ENCODE peak calls at places on chromosomes 6 and 20, in six cellular contexts. Z is cardiac muscle cell; U is aorta; L is naive thymus-derived CD4-positive, alpha-beta T cell; X is body of pancreas; I is heart left ventricle. K is an unnamed sample.

GRCh38 chr6:18323935-18324707 is 59.8 kb upstream of the DEK start:
- DNase-seq in U (no peak), I (no peak), X (peak; percentile 19), L (no peak), Z (peak; percentile 72), K (no peak)

GRCh38 chr20:33647603-33648395 is 14.3 kb upstream of the C20orf144 start:
- DNase-seq in I (no peak), X (no peak), Z (no peak), L (no peak), U (no peak), K (no peak)

GRCh38 chr6:146169872-146170271 is 141.0 kb downstream of the GRM1 start:
- DNase-seq in U (no peak), X (no peak), Z (no peak), I (no peak), L (no peak), K (no peak)

GRCh38 chr20:33443006-33443511 is 504 bp downstream of the SNTA1 start:
- DNase-seq in L (no peak), Z (peak; percentile 70), X (peak; percentile 43), U (peak; percentile 84), I (peak; percentile 32), K (peak; percentile 61)

GRCh38 chr6:116370717-116371383 is at the start of gene DSE:
- DNase-seq in U (peak; percentile 96), L (peak; percentile 41), X (peak; percentile 54), Z (peak; percentile 77), I (peak; percentile 86), K (peak; percentile 86)

GRCh38 chr20:58514321-58515239 is 619 bp downstream of the APCDD1L start:
- DNase-seq in U (no peak), L (no peak), X (no peak), I (no peak), Z (peak; percentile 12), K (no peak)

GRCh38 chr20:59242714-59243626 is 57.4 kb upstream of the EDN3 start:
- DNase-seq in I (no peak), X (no peak), L (no peak), U (no peak), Z (no peak), K (no peak)

GRCh38 chr6:87472525-87473418 is at the start of gene SLC35A1:
- DNase-seq in L (peak; percentile 86), I (peak; percentile 90), Z (peak; percentile 83), X (peak; percentile 78), U (peak; percentile 96), K (peak; percentile 91)

GRCh38 chr6:149830731-149831379 is 33.3 kb downstream of the LRP11 start:
- DNase-seq in I (no peak), Z (no peak), X (no peak), U (no peak), L (no peak), K (no peak)

GRCh38 chr6:149834513-149835481 is 29.4 kb downstream of the LRP11 start:
- DNase-seq in L (peak; percentile 50), Z (peak; percentile 62), X (peak; percentile 57), U (no peak), I (peak; percentile 36), K (no peak)

GRCh38 chr6:149833651-149834050 is 30.5 kb downstream of the LRP11 start:
- DNase-seq in X (no peak), I (no peak), U (no peak), Z (no peak), L (no peak), K (no peak)

GRCh38 chr6:149831380-149831820 is 32.8 kb downstream of the LRP11 start:
- DNase-seq in I (no peak), U (no peak), L (no peak), X (no peak), Z (no peak), K (no peak)
- H3K4me3 ChIP-seq in I (no peak overlapping the region), U (no peak overlapping the region), L (no peak overlapping the region), X (no peak overlapping the region), Z (no peak overlapping the region), K (no peak overlapping the region)

DNA sequence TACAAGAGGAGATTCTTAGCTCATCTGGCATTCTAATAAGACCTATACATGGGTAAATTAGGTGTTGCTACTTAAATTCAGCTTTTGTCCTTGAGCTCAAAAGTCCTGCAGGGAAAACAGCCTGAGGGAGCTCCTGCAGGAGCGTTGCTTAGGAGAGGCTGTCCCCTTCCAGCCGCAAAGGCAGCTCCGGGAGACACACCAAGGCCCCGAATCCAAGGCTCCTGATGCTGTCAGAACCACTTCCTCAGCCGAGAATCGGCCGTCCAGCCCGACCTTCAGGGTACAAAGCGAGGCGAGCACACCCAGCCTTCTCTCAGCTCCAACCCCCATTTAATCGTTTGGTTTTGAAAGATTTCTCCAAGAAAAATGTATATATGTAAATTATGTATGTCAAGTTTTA is 87.0 kb downstream of the DACT2 start:
- DNase-seq in Z (no peak), I (no peak), L (no peak), U (no peak), X (no peak), K (no peak)
- H3K27ac ChIP-seq in Z (no peak overlapping the region), I (no peak overlapping the region), L (no peak overlapping the region), U (no peak overlapping the region), X (no peak overlapping the region), K (no peak overlapping the region)

DNA sequence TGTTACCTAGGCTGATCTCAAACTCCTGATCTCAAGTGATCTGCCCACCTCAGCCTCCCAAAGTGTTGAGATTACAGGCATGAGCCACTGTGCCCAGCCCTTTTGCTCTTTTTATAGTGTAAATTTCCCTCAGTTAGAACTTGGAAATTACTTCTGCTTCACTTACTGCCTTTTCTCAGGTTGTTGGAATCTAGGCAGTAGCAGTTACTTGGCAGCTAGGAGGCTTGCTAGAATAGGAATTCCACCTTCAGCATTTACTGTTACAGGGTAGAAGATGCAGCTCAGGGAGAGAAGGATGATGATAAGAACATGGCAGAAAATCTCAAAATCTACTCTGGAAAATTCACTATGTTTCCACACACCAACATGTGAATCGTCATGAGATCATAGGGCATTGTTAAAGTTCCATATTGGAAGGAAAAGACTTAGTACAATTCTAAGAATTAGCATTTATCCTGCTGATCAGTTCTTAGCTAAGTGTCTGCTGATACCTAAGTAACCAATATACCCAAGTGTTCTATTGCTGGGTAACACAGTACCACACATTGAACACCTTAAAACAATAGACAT is 182.2 kb downstream of the SLC16A10 start:
- DNase-seq in U (no peak), Z (no peak), L (no peak), X (no peak), I (no peak), K (no peak)
- H3K4me3 ChIP-seq in U (no peak overlapping the region), Z (no peak overlapping the region), L (no peak overlapping the region), X (no peak overlapping the region), I (no peak overlapping the region), K (no peak overlapping the region)

DNA sequence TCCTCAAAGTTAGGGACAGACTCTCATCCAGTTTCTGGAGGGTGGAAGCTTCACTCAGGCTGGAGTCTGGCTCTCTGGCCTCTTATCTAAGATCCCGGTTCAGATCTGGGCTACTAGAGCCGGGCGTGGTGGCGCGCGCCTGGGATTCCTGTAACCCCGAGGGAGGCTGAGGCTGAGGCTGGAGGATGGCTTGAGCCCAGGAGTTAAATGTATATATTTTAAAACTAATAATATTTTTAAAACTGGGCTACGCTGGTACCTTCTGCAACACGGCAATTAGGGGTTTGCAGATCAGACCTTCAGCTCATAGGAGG is 710 bp upstream of the ZNF343 start:
- DNase-seq in I (no peak), Z (no peak), X (no peak), L (no peak), U (no peak), K (no peak)
- H3K27ac ChIP-seq in I (peak overlapping the region; percentile 90), Z (peak overlapping the region; percentile 95), X (peak overlapping the region; percentile 83), L (peak overlapping the region; percentile 84), U (no peak overlapping the region), K (peak overlapping the region; percentile 89)

DNA sequence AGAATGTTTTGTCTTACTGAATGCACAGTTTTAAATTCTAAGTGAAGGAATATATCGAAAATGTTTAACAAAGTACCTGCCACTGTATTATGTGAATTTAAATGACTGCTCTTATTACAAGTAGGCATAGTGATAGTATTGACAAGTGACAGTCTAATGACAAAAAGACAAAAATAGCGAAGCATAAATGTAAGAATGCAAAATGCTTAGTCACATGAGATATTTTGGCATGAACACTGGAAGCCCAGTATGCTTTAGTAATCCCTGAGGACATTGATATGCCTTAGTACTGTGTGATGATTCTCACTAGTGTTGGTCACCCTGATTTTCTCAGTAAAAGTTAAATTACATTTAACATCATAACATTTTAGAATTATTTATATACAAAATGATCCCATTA is 153.5 kb downstream of the EYA4 start:
- DNase-seq in I (no peak), L (no peak), X (no peak), Z (no peak), U (no peak), K (no peak)
- H3K4me3 ChIP-seq in I (no peak overlapping the region), L (no peak overlapping the region), X (no peak overlapping the region), Z (no peak overlapping the region), U (no peak overlapping the region), K (no peak overlapping the region)

GRCh38 chr6:81570673-81571072 is 181.8 kb downstream of the TENT5A start:
- DNase-seq in I (no peak), X (no peak), U (no peak), L (no peak), Z (peak; percentile 49), K (no peak)

GRCh38 chr6:81575446-81575845 is 177.0 kb downstream of the TENT5A start:
- DNase-seq in U (no peak), Z (no peak), I (no peak), L (no peak), X (no peak), K (no peak)

GRCh38 chr6:81568973-81569372 is 183.5 kb downstream of the TENT5A start:
- DNase-seq in Z (no peak), X (no peak), L (no peak), I (no peak), U (no peak), K (no peak)

DNA sequence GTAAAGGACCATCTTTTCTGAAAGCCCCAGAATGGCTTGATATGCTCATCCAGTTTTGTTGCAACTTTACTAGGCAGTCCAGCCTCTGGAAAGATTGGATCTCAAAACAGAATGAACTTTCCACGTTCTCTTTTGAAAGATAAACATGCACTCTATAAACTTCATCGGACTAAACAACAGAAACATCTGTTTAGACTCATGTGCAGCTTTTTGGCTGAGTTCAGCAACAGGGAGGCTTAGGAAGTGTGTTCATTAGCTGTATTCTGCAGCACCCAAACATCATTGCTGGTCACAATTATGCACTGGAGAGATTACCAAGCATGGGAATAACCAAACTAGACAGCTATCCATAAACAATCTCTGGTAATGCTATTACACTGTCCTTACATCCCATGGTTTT is 180.5 kb downstream of the TENT5A start:
- DNase-seq in I (no peak), U (no peak), Z (no peak), X (no peak), L (no peak), K (no peak)
- H3K27ac ChIP-seq in I (no peak overlapping the region), U (no peak overlapping the region), Z (no peak overlapping the region), X (no peak overlapping the region), L (no peak overlapping the region), K (no peak overlapping the region)

GRCh38 chr6:107493158-107494057 is 3.5 kb downstream of the SOBP start:
- DNase-seq in Z (peak; percentile 77), X (no peak), I (peak; percentile 17), U (no peak), L (no peak), K (no peak)
- H3K4me3 ChIP-seq in Z (peak overlapping the region; percentile 98), X (no peak overlapping the region), I (peak overlapping the region; percentile 72), U (peak overlapping the region; percentile 58), L (no peak overlapping the region), K (no peak overlapping the region)